ENCODE peak calls at places on chromosomes 4 and X, in six cellular contexts. N is HTR-8/SVneo, E is C1 segment of cervical spinal cord, B is H9, U is NCI-H146, Z is NCI-H748 treated with DMSO at 0.1 percent for 48 hours. C is an unnamed sample.

GRCh38 chr4:15702941-15703403 is at the start of gene BST1:
- DNase-seq in B (peak), E (peak), U (no peak), Z (no peak), N (no peak), C (no peak)

GRCh38 chrX:96181571-96181970 is 503.1 kb upstream of the DIAPH2 start:
- DNase-seq in B (peak), Z (no peak), U (no peak), E (no peak), N (no peak), C (peak)

GRCh38 chr4:174375422-174375821 is 91.7 kb downstream of the CEP44 start:
- DNase-seq in E (no peak), Z (no peak), N (no peak), U (no peak), B (no peak), C (no peak)

GRCh38 chr4:20859097-20859781 is 159.0 kb downstream of the PACRGL start:
- DNase-seq in B (no peak), U (no peak), N (no peak), Z (no peak), E (no peak), C (no peak)

GRCh38 chrX:133053854-133054565 is 42.9 kb downstream of the USP26 start:
- DNase-seq in B (no peak), Z (no peak), E (no peak), N (no peak), U (no peak), C (peak)

GRCh38 chr4:8580321-8581093 is at the start of gene GPR78:
- DNase-seq in N (peak), Z (no peak), B (peak), U (no peak), E (no peak), C (peak)

GRCh38 chrX:107978707-107979307 is 3.4 kb downstream of the TEX13B start:
- DNase-seq in B (peak), Z (peak), U (no peak), E (no peak), N (no peak), C (no peak)

GRCh38 chr4:69759189-69759604 is 1.2 kb downstream of the SULT1B1 start:
- DNase-seq in U (no peak), E (no peak), N (no peak), B (no peak), Z (no peak), C (no peak)

GRCh38 chr4:37073226-37073840 is 171.2 kb upstream of the NWD2 start:
- DNase-seq in Z (no peak), E (no peak), N (no peak), B (no peak), U (peak), C (no peak)